ENCODE peak calls at places on chromosomes 3 and 15, in four cellular contexts. V is heart left ventricle, O is AG09309, X is astrocyte of the spinal cord. H is an unnamed sample.

GRCh38 chr3:31165399-31165860 is 271.0 kb upstream of the GADL1 start:
- DNase-seq in V (no peak), O (no peak), X (peak), H (no peak)

GRCh38 chr3:21274000-21274671 is 476.9 kb downstream of the ZNF385D start:
- DNase-seq in V (no peak), O (no peak), X (no peak), H (peak)

GRCh38 chr3:179015551-179016020 is 56.0 kb downstream of the ZMAT3 start:
- DNase-seq in V (no peak), O (peak), X (peak), H (peak)

GRCh38 chr3:123335007-123335670 is 113.8 kb downstream of the ADCY5 start:
- DNase-seq in V (peak), O (no peak), X (no peak), H (no peak)

GRCh38 chr15:90638241-90638691 is 78.9 kb upstream of the BLM start:
- DNase-seq in V (no peak), O (no peak), X (no peak), H (no peak)

GRCh38 chr15:71708741-71709140 is 101.6 kb upstream of the NR2E3 start:
- DNase-seq in V (no peak), O (no peak), X (no peak), H (no peak)

GRCh38 chr3:129040039-129040336 is 20.6 kb upstream of the GP9 start:
- DNase-seq in V (no peak), O (no peak), X (no peak), H (no peak)

GRCh38 chr3:186938716-186939115 is 8.4 kb downstream of the ST6GAL1 start:
- DNase-seq in V (no peak), O (no peak), X (no peak), H (no peak)

GRCh38 chr3:170356596-170357175 is 829 bp upstream of the SKIL start:
- DNase-seq in V (peak), O (peak), X (peak), H (peak)

GRCh38 chr3:116148881-116149530 is 296.3 kb downstream of the LSAMP start:
- DNase-seq in V (no peak), O (no peak), X (peak), H (no peak)

GRCh38 chr3:37667359-37667758 is 194.3 kb upstream of the CTDSPL start:
- DNase-seq in V (no peak), O (no peak), X (no peak), H (no peak)

GRCh38 chr3:52204337-52205073 is 6.5 kb downstream of the ALAS1 start:
- DNase-seq in V (no peak), O (no peak), X (no peak), H (no peak)

GRCh38 chr3:126755866-126756265 is 51.8 kb downstream of the CHCHD6 start:
- DNase-seq in V (no peak), O (no peak), X (no peak), H (no peak)

GRCh38 chr15:62844564-62845235 is 197.8 kb upstream of the TPM1 start:
- DNase-seq in V (no peak), O (no peak), X (no peak), H (no peak)

GRCh38 chr3:81891056-81891455 is 129.6 kb upstream of the GBE1 start:
- DNase-seq in V (no peak), O (no peak), X (no peak), H (no peak)

GRCh38 chr3:150077581-150078247 is 107.0 kb upstream of the PFN2 start:
- DNase-seq in V (no peak), O (no peak), X (no peak), H (peak)

GRCh38 chr15:66745530-66746230 is 43.6 kb downstream of the SMAD6 start:
- DNase-seq in V (no peak), O (no peak), X (no peak), H (no peak)

GRCh38 chr15:91821458-91821857 is 32.0 kb upstream of the SLCO3A1 start:
- DNase-seq in V (no peak), O (no peak), X (no peak), H (no peak)

GRCh38 chr15:85049805-85050204 is 68.1 kb downstream of the PDE8A start:
- DNase-seq in V (no peak), O (no peak), X (no peak), H (no peak)

GRCh38 chr3:72496055-72496690 is 352.1 kb downstream of the SHQ1 start:
- DNase-seq in V (no peak), O (no peak), X (no peak), H (no peak)

GRCh38 chr3:42756681-42757213 is 16.3 kb downstream of the CCDC13 start:
- DNase-seq in V (no peak), O (no peak), X (no peak), H (no peak)

GRCh38 chr3:130737622-130738021 is 9.0 kb downstream of the PIK3R4 start:
- DNase-seq in V (no peak), O (no peak), X (no peak), H (no peak)

GRCh38 chr15:60620707-60621106 is 141.8 kb upstream of the ICE2 start:
- DNase-seq in V (no peak), O (peak), X (peak), H (no peak)

GRCh38 chr3:55686720-55687254 is 199.7 kb upstream of the WNT5A start:
- DNase-seq in V (no peak), O (no peak), X (peak), H (no peak)

GRCh38 chr3:122952509-122952908 is 75.1 kb downstream of the SEMA5B start:
- DNase-seq in V (no peak), O (no peak), X (no peak), H (no peak)

GRCh38 chr3:195906865-195907729 is 1.3 kb downstream of the TNK2 start:
- DNase-seq in V (no peak), O (no peak), X (no peak), H (no peak)

GRCh38 chr3:146715176-146715575 is 110.0 kb upstream of the PLSCR5 start:
- DNase-seq in V (no peak), O (peak), X (peak), H (peak)

GRCh38 chr3:27253831-27254230 is 115.4 kb downstream of the NEK10 start:
- DNase-seq in V (no peak), O (peak), X (peak), H (peak)

GRCh38 chr3:135229018-135229495 is 434.0 kb downstream of the EPHB1 start:
- DNase-seq in V (no peak), O (no peak), X (no peak), H (no peak)

GRCh38 chr3:57078366-57079220 is 18.1 kb downstream of the SPATA12 start:
- DNase-seq in V (peak), O (peak), X (peak), H (peak)

DNA sequence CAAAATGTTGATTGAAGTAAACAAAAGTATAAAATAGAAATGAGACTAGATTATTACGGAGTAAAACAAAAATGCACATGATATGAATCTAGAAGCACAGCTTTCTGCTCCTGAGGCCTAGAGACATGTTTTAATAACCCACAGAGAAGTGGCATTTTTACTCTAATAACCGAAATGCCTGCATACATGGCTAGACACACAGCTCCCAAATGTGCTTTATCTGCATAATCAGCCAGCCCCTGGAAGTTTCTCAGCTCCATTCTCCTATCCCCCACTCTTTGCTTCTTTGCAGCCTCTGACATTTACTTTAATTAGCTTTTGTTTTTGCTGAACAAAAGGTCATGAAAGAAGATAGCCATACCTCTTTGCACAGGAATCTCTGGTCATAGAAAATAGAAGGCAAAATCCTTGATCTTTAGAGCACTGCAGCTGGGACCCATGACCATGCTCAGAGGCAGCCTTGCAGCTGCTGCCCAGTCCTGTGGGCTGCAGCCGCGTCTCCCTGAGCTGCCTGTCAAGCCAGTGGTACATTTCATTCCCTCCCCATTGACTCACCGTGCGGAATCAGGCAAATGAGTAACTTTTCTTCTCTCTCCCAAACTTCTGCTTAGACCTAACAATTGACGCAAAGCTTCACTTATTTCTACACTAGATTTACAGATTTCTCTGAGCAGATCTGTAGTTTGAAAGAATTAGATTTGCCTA is at the start of gene VEPH1:
- DNase-seq in V (no peak), O (no peak), X (peak), H (no peak)
- H3K4me3 ChIP-seq in V (no peak), O (no peak), X (no peak), H (no peak)

GRCh38 chr15:76993114-76993715 is 1.7 kb upstream of the PSTPIP1 start:
- DNase-seq in V (no peak), O (no peak), X (no peak), H (no peak)

GRCh38 chr15:76994496-76994895 is 430 bp upstream of the PSTPIP1 start:
- DNase-seq in V (no peak), O (no peak), X (no peak), H (no peak)

GRCh38 chr15:76991741-76992645 is 2.9 kb upstream of the PSTPIP1 start:
- DNase-seq in V (no peak), O (no peak), X (no peak), H (no peak)

GRCh38 chr15:76994971-76995945 is at the start of gene PSTPIP1:
- DNase-seq in V (peak), O (no peak), X (no peak), H (no peak)

DNA sequence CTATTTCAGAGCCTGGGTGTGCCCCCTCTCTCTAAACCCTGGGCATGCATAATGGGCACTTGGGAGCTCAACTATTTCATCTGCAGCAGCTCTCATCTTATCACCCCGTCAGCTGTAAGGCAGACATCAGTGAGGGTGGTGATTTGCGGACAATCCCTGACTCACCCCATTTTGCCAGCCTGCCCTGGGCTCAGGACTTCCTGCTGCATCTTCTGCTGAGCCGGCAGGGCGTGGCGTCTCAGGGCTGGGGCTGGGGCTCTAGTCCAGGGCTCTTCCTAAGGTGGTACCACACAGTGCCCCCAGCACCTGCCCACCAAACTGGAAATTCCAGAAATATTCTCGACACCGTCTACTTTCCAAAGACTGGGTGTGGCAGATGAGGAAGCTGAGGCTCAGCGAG is 925 bp upstream of the PSTPIP1 start:
- DNase-seq in V (no peak), O (no peak), X (no peak), H (no peak)
- H3K4me3 ChIP-seq in V (no peak), O (no peak), X (no peak), H (no peak)

DNA sequence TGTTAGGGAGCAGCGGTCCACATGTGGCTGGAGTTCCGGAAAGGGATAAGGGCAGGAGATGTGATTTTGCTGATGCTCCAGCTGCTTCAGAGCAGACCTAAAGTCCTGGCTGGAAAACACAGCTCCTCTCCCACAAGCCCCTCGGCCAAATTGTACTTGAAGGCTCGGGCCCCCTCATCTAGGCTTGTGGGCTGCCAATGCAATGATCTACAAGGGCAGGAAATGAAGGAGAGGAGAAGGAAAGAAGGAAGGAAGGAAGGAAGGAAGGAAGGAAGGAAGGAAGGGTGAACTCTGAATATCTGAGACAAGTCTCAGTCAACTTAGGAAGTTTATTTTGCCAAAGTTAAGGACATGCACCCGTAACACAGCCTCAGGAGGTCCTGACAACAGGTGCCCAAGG is 211.3 kb upstream of the TLE3 start:
- DNase-seq in V (no peak), O (no peak), X (no peak), H (no peak)
- H3K4me3 ChIP-seq in V (no peak), O (no peak), X (no peak), H (no peak)

GRCh38 chr15:41885841-41886240 is 8.0 kb downstream of the SPTBN5 start:
- DNase-seq in V (no peak), O (no peak), X (no peak), H (no peak)
- H3K4me3 ChIP-seq in V (no peak), O (no peak), X (no peak), H (no peak)

DNA sequence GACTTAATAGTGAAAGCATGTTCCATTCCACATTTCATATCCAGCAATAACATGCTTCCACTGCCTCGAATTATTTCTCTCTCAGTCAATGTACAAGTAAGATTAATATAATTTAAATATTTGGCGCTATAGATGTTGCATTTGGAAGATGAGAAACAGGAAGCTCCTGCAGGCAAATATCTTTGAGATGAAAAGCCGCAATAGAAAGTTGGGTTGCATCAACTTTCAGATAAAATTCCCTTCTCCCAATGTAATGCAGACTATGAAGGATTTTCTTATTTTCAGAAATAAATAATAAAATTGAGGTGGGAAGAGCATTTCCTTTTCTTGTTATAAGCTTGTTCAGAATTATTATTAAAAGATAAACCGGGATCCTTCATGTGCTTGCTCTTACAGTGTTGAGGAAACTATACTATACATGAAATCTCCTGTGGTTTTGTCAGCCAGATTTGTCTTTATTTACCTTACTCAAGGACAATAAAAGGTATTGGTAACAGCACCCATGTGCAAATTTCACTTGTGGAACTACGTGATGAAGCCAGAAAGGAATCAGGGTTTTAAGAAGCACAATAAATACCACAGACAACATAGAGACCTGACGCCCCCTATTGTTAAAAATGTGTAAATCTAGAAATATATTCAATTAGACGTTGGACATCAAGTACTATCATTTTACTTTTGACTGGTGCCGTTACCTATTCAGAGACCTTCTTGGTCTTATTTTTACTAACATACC is 307.0 kb downstream of the ARPP21 start:
- DNase-seq in V (no peak), O (no peak), X (peak), H (peak)
- H3K4me3 ChIP-seq in V (no peak), O (no peak), X (no peak), H (no peak)

GRCh38 chr15:40309344-40309862 is 1.7 kb upstream of the PLCB2 start:
- DNase-seq in V (no peak), O (no peak), X (no peak), H (no peak)

GRCh38 chr15:40306371-40306770 is 1.4 kb downstream of the PLCB2 start:
- DNase-seq in V (no peak), O (no peak), X (no peak), H (no peak)

GRCh38 chr15:40306908-40307307 is 827 bp downstream of the PLCB2 start:
- DNase-seq in V (no peak), O (no peak), X (no peak), H (no peak)

GRCh38 chr15:40308844-40309189 is 1.1 kb upstream of the PLCB2 start:
- DNase-seq in V (peak), O (no peak), X (no peak), H (no peak)

DNA sequence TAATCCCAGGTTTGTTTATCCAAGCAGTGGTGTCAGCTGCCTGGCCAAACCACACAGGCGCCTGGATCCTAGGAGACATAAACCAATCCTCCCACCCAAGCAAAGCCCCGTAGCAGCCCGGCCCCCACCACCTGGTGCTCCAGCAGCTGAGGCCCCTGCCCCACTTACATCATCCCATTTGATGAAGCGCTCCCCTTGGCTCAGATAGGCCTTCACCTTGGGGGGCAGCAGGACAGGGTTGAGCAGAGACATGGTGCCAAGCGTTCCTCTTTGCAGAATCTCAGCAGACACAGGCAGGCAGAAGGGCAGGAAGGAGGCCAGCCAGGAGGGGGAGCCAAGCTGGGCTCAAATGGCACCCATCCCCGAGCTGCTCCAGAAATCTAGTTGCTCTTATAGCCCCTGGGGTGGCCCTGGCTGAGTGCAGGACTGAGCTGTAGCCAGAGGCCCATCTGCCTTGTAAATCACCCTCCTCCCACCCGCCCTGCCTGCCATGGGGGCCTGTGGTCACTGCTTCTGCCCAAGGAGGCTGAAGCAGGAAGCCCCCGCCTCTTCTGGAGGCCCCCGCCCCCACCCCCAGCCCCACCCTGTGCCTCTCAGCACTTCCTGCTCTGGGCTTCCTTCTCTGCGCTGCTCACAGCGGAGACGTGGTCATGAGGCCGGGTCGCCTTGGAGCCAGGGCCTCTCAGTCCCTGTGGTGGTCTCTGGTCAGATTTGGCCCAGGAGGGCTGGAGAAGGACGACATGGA is at the start of gene PLCB2:
- DNase-seq in V (peak), O (no peak), X (no peak), H (no peak)
- H3K4me3 ChIP-seq in V (no peak), O (no peak), X (no peak), H (no peak)

GRCh38 chr3:13044496-13045244 is 28.6 kb downstream of the IQSEC1 start:
- DNase-seq in V (no peak), O (no peak), X (no peak), H (no peak)

GRCh38 chr3:13045904-13046568 is 27.2 kb downstream of the IQSEC1 start:
- DNase-seq in V (no peak), O (no peak), X (no peak), H (no peak)

GRCh38 chr3:13047296-13048165 is 25.7 kb downstream of the IQSEC1 start:
- DNase-seq in V (no peak), O (no peak), X (no peak), H (no peak)

GRCh38 chr3:13045245-13045903 is 27.9 kb downstream of the IQSEC1 start:
- DNase-seq in V (no peak), O (no peak), X (no peak), H (no peak)

DNA sequence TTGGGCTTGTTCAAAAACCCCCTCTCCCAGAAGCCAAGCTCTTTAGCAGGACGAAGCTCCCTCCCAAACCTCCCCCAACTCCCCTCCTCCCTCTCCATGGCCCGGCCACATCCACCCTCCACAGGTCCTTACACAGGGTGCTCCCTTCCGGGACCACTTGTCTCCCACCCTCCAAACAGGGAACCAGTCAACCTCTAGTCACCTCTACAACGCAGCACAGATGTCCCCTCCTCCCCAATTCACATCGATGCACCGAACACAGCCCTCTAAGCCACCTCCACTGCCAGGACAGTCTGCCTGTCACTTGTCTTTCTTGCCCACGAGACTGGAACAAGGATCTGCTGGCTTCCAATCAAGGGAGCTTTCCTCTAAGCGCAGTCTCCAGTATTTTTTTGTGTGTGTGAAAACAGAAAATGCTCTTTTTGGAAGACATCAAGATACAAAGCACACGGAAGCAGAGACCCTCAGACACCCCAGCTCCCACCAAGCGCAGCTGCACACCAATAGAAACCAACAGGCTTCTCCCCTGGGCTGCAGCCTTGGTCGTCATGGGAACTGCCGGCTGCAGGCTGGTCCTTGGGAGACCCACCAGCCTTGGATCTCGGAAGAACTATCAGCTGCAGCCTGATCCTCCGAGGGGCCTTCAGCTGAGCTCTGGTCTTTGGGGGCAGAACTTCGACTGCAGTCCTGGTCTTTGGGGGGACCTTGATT is 26.5 kb downstream of the IQSEC1 start:
- DNase-seq in V (no peak), O (no peak), X (no peak), H (no peak)
- H3K4me3 ChIP-seq in V (no peak), O (no peak), X (no peak), H (no peak)

H was measured in adipocyte.